ENCODE peak calls at places on chromosome 9, in four cellular contexts. I is stomach, W is PC-9, O is IMR-90. F is an unnamed sample.
A peak's percentile ranks its signal among the peaks of the same experiment; 100 is the strongest.

GRCh38 chr9:113289091-113289490 is 13.6 kb downstream of the PRPF4 start:
- DNase-seq in I (no peak), W (no peak), O (no peak), F (no peak)

GRCh38 chr9:714675-715074 is 126.8 kb upstream of the DMRT1 start:
- DNase-seq in O (no peak), I (no peak), W (no peak), F (no peak)

GRCh38 chr9:108444400-108445358 is 411.1 kb downstream of the ACTL7B start:
- DNase-seq in I (no peak), W (peak; percentile 71), O (peak; percentile 96), F (no peak)

GRCh38 chr9:4341554-4341953 is 41.7 kb upstream of the GLIS3 start:
- DNase-seq in W (no peak), I (no peak), O (no peak), F (no peak)

GRCh38 chr9:129109952-129110739 is 447 bp downstream of the CRAT start:
- DNase-seq in O (peak; percentile 28), I (no peak), W (peak; percentile 27), F (peak; percentile 89)

GRCh38 chr9:111842313-111842712 is 47.6 kb upstream of the SHOC1 start:
- DNase-seq in W (no peak), O (no peak), I (no peak), F (no peak)

GRCh38 chr9:111961575-111961974 is 65.0 kb downstream of the UGCG start:
- DNase-seq in I (peak; percentile 68), W (no peak), O (peak; percentile 86), F (no peak)

GRCh38 chr9:90131568-90131967 is 511.1 kb downstream of the DIRAS2 start:
- DNase-seq in W (no peak), I (no peak), O (no peak), F (no peak)

GRCh38 chr9:92530893-92531292 is 4.9 kb downstream of the ECM2 start:
- DNase-seq in W (no peak), O (no peak), I (no peak), F (no peak)

GRCh38 chr9:92538541-92538940 is 2.8 kb upstream of the ECM2 start:
- DNase-seq in W (no peak), I (no peak), O (peak; percentile 38), F (no peak)

GRCh38 chr9:92535940-92536850 is at the start of gene ECM2:
- DNase-seq in I (no peak), O (peak; percentile 52), W (no peak), F (no peak)

GRCh38 chr9:92529124-92529523 is 6.7 kb downstream of the ECM2 start:
- DNase-seq in W (no peak), I (no peak), O (no peak), F (no peak)

GRCh38 chr9:92534199-92535159 is 1.3 kb downstream of the ECM2 start:
- DNase-seq in W (no peak), I (no peak), O (peak; percentile 34), F (no peak)
- H3K27ac ChIP-seq in W (no peak overlapping the region), I (no peak overlapping the region), O (peak overlapping the region; percentile 95), F (no peak overlapping the region)

DNA sequence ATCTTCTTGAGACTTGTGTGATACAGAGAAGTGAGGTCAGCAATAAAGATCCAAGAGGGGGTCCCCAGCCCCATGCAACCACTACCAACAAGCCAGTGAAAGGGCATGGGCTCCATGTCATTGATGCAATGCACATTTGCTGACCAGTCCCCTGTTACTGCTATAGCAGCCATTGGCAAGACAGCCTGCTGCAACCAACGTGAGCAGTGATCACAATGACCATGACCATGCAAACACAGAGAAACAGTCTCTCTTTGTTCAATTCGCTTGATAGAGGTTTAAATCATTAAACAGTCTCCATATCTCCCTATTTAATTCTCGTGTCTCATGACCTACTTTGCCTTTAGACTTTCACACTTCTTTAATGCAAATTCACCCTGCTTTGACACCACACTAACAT is 30.0 kb upstream of the FOXB2 start:
- DNase-seq in I (no peak), W (no peak), O (no peak), F (no peak)
- H3K27ac ChIP-seq in I (no peak overlapping the region), W (no peak overlapping the region), O (no peak overlapping the region), F (no peak overlapping the region)

DNA sequence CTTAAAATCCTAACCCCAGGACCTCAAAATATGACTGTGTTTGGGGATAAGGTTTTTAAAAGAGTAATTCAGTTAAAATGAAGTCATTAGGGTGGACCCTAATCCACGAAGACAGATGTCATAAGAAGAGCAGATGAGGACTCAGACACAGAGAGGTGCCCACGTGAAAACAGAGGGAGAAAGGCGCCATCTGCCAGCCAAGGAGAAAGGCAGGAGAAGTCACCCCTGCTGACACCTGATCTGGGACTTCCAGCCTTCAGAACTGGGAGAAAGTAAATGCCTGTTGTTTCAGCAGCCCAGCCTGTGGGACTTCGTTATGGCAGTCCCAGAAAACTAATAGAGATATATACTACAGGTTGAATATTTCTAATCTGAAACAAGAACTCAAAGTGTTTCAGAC is 67.4 kb downstream of the ROR2 start:
- DNase-seq in I (no peak), O (no peak), W (no peak), F (no peak)
- H3K27ac ChIP-seq in I (no peak overlapping the region), O (no peak overlapping the region), W (no peak overlapping the region), F (no peak overlapping the region)

GRCh38 chr9:128101690-128102089 is 25.8 kb downstream of the PTGES2 start:
- DNase-seq in O (no peak), I (peak; percentile 65), W (no peak), F (no peak)

GRCh38 chr9:128100581-128100980 is 26.9 kb downstream of the PTGES2 start:
- DNase-seq in W (no peak), O (no peak), I (no peak), F (no peak)

GRCh38 chr9:128099932-128100491 is 27.5 kb downstream of the PTGES2 start:
- DNase-seq in I (no peak), W (no peak), O (no peak), F (no peak)

GRCh38 chr9:128102196-128102595 is 25.3 kb downstream of the PTGES2 start:
- DNase-seq in W (no peak), I (no peak), O (no peak), F (no peak)

GRCh38 chr9:128101231-128101641 is 26.3 kb downstream of the PTGES2 start:
- DNase-seq in O (no peak), I (no peak), W (no peak), F (no peak)
- H3K27ac ChIP-seq in O (no peak overlapping the region), I (peak overlapping the region; percentile 97), W (no peak overlapping the region), F (peak overlapping the region; percentile 31)

GRCh38 chr9:137227853-137228514 is 682 bp downstream of the RNF224 start:
- DNase-seq in I (no peak), W (peak; percentile 67), O (no peak), F (no peak)

GRCh38 chr9:137227057-137227852 is at the start of gene RNF224:
- DNase-seq in I (peak; percentile 97), O (peak; percentile 65), W (peak; percentile 99), F (no peak)

GRCh38 chr9:137224850-137225694 is at the start of gene CYSRT1:
- DNase-seq in O (no peak), I (peak; percentile 64), W (peak; percentile 93), F (no peak)

GRCh38 chr9:137225701-137226331 is 842 bp downstream of the CYSRT1 start:
- DNase-seq in O (no peak), I (no peak), W (no peak), F (no peak)

DNA sequence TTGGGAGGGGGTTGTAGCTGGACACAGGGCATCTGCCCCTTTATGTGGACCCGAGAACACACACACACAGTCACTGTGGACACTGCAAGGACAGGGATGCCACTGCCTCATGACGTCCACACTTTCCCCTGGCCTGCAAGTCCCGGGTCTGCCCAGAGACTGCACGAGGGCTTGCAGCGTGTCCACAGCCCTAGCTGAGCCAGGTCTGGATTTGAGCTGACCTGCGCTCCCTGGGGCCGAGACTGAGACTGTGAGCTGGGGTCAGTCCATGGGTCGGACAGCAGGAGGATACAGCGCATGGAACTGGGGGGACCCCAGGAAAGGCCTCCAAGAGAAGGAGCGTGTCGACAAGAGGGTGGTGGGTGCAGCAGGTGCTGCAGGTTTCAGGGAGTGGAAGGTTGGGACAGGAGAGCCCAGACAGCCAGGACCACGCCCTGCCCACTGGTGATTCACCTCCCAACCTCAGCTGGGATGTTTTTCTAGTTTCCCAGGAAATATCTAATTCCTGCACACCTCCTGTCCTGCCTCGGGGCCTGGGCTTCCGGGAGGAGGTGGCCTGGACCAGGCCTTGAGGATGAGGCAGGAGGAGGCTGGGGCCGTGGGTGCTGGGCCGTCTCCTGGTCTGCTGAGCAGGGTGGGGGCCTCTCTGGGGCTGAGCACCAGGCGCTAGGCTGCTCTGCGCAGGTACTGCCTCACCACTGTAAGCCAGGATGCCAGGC is 805 bp upstream of the RNF224 start:
- DNase-seq in W (peak; percentile 91), O (no peak), I (no peak), F (no peak)
- H3K27ac ChIP-seq in W (peak overlapping the region; percentile 79), O (no peak overlapping the region), I (peak overlapping the region; percentile 98), F (no peak overlapping the region)

GRCh38 chr9:110027624-110028023 is 180.3 kb downstream of the C9orf152 start:
- DNase-seq in O (peak; percentile 78), I (no peak), W (no peak), F (no peak)
- H3K27ac ChIP-seq in O (peak overlapping the region; percentile 68), I (peak overlapping the region; percentile 50), W (no peak overlapping the region), F (no peak overlapping the region)

GRCh38 chr9:14226855-14227532 is 86.9 kb downstream of the NFIB start:
- DNase-seq in O (no peak), W (no peak), I (no peak), F (no peak)

GRCh38 chr9:14228602-14229001 is 85.3 kb downstream of the NFIB start:
- DNase-seq in O (no peak), I (no peak), W (no peak), F (no peak)

GRCh38 chr9:14236586-14236985 is 77.4 kb downstream of the NFIB start:
- DNase-seq in I (no peak), W (no peak), O (no peak), F (no peak)

GRCh38 chr9:14231196-14231990 is 82.5 kb downstream of the NFIB start:
- DNase-seq in I (no peak), W (no peak), O (no peak), F (no peak)
- H3K27ac ChIP-seq in I (no peak overlapping the region), W (no peak overlapping the region), O (no peak overlapping the region), F (no peak overlapping the region)

GRCh38 chr9:94076557-94076956 is 7.7 kb upstream of the PTPDC1 start:
- DNase-seq in O (no peak), W (no peak), I (no peak), F (no peak)
- H3K27ac ChIP-seq in O (no peak overlapping the region), W (no peak overlapping the region), I (peak overlapping the region; percentile 54), F (no peak overlapping the region)

DNA sequence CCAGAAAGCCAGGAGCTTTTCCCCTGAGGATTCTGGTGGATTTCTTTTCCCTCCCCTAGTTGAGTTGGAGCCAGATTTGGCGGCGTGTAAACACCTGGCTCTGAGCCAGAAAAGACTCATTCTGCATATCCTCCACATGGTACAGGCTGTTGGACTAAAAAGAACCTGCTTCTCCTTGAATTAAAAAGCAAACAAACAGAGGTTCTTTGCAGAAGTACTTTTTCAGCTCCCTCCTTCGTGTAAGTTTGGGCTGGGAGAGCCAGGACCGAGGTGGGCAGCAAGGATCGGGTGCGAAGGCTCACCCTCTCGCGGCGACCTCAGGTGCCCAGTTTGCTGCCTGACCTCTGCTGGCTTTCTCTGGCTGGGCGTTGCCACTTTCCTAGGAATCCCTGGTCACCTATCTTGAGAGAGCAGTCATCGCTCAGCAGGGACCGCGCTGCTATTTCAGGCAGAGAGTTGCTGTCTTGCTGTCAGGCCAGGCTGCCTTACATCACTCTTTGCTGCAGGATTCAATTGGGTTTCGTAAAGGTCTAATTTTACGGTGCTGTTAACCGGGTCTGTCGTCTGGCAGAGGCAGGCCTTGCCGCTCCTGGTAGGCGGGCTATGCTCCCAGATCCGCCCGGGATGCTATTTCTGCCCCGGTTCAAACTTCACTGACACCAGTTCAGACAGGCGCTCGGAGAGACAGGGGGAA is 3.2 kb downstream of the PAPPA start:
- DNase-seq in W (peak; percentile 73), I (peak; percentile 43), O (peak; percentile 78), F (no peak)
- H3K27ac ChIP-seq in W (peak overlapping the region; percentile 56), I (peak overlapping the region; percentile 81), O (peak overlapping the region; percentile 76), F (no peak overlapping the region)